ENCODE peak calls at places on chromosomes 7 and 10, in ten cellular contexts. One of them, this sample, is unnamed.

GRCh38 chr10:29998142-29998808 is 61.1 kb downstream of the JCAD start:
- DNase-seq in AG10803: peak; percentile 79
- DNase-seq in BJ: peak; percentile 16
- DNase-seq in HCT116: peak; percentile 75
- DNase-seq in lower leg skin: peak; percentile 91
- DNase-seq in WTC11: peak; percentile 81
- DNase-seq in CD4-positive, alpha-beta T cell: peak; percentile 63
- DNase-seq in progenitor cell of endocrine pancreas: peak; percentile 58
- DNase-seq in AG09319: peak; percentile 54
- DNase-seq in psoas muscle: peak; percentile 83
- DNase-seq in this sample: peak; percentile 83

GRCh38 chr10:68154211-68154497 is 44.9 kb downstream of the MYPN start:
- DNase-seq in AG09319: no peak
- DNase-seq in psoas muscle: peak; percentile 80
- DNase-seq in lower leg skin: no peak
- DNase-seq in progenitor cell of endocrine pancreas: no peak
- DNase-seq in BJ: no peak
- DNase-seq in HCT116: no peak
- DNase-seq in WTC11: no peak
- DNase-seq in AG10803: peak; percentile 54
- DNase-seq in CD4-positive, alpha-beta T cell: no peak
- DNase-seq in this sample: no peak

GRCh38 chr10:42932735-42933453 is 144.0 kb upstream of the RET start:
- DNase-seq in lower leg skin: peak; percentile 84
- DNase-seq in BJ: no peak
- DNase-seq in WTC11: peak; percentile 90
- DNase-seq in psoas muscle: no peak
- DNase-seq in AG10803: no peak
- DNase-seq in CD4-positive, alpha-beta T cell: peak; percentile 63
- DNase-seq in HCT116: no peak
- DNase-seq in AG09319: no peak
- DNase-seq in progenitor cell of endocrine pancreas: peak; percentile 55
- DNase-seq in this sample: peak; percentile 42

GRCh38 chr10:6743291-6743849 is 163.3 kb upstream of the PRKCQ start:
- DNase-seq in AG09319: no peak
- DNase-seq in AG10803: no peak
- DNase-seq in WTC11: no peak
- DNase-seq in CD4-positive, alpha-beta T cell: no peak
- DNase-seq in psoas muscle: no peak
- DNase-seq in progenitor cell of endocrine pancreas: no peak
- DNase-seq in HCT116: no peak
- DNase-seq in lower leg skin: no peak
- DNase-seq in BJ: no peak
- DNase-seq in this sample: no peak

GRCh38 chr7:114944742-114945625 is 23.1 kb downstream of the MDFIC start:
- DNase-seq in lower leg skin: peak; percentile 89
- DNase-seq in HCT116: no peak
- DNase-seq in AG09319: peak; percentile 89
- DNase-seq in progenitor cell of endocrine pancreas: no peak
- DNase-seq in CD4-positive, alpha-beta T cell: no peak
- DNase-seq in AG10803: peak; percentile 95
- DNase-seq in psoas muscle: peak; percentile 92
- DNase-seq in BJ: peak; percentile 78
- DNase-seq in WTC11: peak; percentile 32
- DNase-seq in this sample: peak; percentile 1

GRCh38 chr7:15341811-15342210 is 220.0 kb downstream of the AGMO start:
- DNase-seq in HCT116: no peak
- DNase-seq in psoas muscle: no peak
- DNase-seq in WTC11: no peak
- DNase-seq in lower leg skin: no peak
- DNase-seq in BJ: no peak
- DNase-seq in AG10803: no peak
- DNase-seq in AG09319: no peak
- DNase-seq in CD4-positive, alpha-beta T cell: no peak
- DNase-seq in progenitor cell of endocrine pancreas: no peak
- DNase-seq in this sample: no peak

GRCh38 chr7:16202298-16202697 is 219.0 kb downstream of the CRPPA start:
- DNase-seq in BJ: no peak
- DNase-seq in AG10803: no peak
- DNase-seq in WTC11: no peak
- DNase-seq in AG09319: no peak
- DNase-seq in HCT116: no peak
- DNase-seq in psoas muscle: no peak
- DNase-seq in lower leg skin: no peak
- DNase-seq in CD4-positive, alpha-beta T cell: no peak
- DNase-seq in progenitor cell of endocrine pancreas: no peak
- DNase-seq in this sample: no peak

GRCh38 chr7:147013820-147014219 is 897.2 kb downstream of the CNTNAP2 start:
- DNase-seq in AG10803: peak; percentile 22
- DNase-seq in HCT116: no peak
- DNase-seq in BJ: no peak
- DNase-seq in WTC11: no peak
- DNase-seq in CD4-positive, alpha-beta T cell: no peak
- DNase-seq in lower leg skin: no peak
- DNase-seq in progenitor cell of endocrine pancreas: no peak
- DNase-seq in psoas muscle: no peak
- DNase-seq in AG09319: no peak
- DNase-seq in this sample: no peak

GRCh38 chr10:130358981-130359650 is 222.9 kb downstream of the GLRX3 start:
- DNase-seq in AG10803: no peak
- DNase-seq in BJ: no peak
- DNase-seq in progenitor cell of endocrine pancreas: no peak
- DNase-seq in HCT116: no peak
- DNase-seq in WTC11: no peak
- DNase-seq in AG09319: no peak
- DNase-seq in psoas muscle: no peak
- DNase-seq in CD4-positive, alpha-beta T cell: no peak
- DNase-seq in lower leg skin: peak; percentile 64
- DNase-seq in this sample: no peak

DNA sequence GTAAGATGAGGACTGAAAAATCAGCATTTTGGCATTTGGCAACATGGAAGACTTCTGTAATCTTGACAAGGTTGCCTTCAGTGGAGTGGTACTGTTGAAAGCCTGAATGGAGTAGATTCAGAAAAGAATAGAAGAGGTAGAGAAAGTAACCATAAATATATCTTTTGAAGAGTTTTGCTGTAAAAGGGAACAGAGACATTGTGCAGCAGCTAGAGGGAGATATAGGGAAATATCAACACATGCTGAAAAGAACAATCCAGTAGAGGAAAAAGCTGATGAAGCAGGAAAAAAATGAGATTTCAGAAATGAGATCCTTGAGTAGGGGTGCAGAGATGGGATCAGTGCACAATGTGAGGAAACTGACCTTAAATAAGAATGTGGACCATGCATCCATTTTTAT is 60.0 kb downstream of the RAPGEF5 start:
- DNase-seq in lower leg skin: no peak
- DNase-seq in CD4-positive, alpha-beta T cell: no peak
- DNase-seq in psoas muscle: no peak
- DNase-seq in HCT116: no peak
- DNase-seq in BJ: no peak
- DNase-seq in WTC11: no peak
- DNase-seq in progenitor cell of endocrine pancreas: no peak
- DNase-seq in AG09319: no peak
- DNase-seq in AG10803: peak; percentile 21
- DNase-seq in this sample: no peak
- TF ChIP-seq CTCF in lower leg skin: no peak
- TF ChIP-seq CTCF in CD4-positive, alpha-beta T cell: no peak
- TF ChIP-seq CTCF in psoas muscle: no peak
- TF ChIP-seq CTCF in HCT116: peak; percentile 13
- TF ChIP-seq CTCF in BJ: peak; percentile 11
- TF ChIP-seq CTCF in WTC11: no peak
- TF ChIP-seq CTCF in progenitor cell of endocrine pancreas: no peak
- TF ChIP-seq CTCF in AG09319: peak; percentile 31
- TF ChIP-seq CTCF in AG10803: peak; percentile 44
- TF ChIP-seq CTCF in this sample: no peak

DNA sequence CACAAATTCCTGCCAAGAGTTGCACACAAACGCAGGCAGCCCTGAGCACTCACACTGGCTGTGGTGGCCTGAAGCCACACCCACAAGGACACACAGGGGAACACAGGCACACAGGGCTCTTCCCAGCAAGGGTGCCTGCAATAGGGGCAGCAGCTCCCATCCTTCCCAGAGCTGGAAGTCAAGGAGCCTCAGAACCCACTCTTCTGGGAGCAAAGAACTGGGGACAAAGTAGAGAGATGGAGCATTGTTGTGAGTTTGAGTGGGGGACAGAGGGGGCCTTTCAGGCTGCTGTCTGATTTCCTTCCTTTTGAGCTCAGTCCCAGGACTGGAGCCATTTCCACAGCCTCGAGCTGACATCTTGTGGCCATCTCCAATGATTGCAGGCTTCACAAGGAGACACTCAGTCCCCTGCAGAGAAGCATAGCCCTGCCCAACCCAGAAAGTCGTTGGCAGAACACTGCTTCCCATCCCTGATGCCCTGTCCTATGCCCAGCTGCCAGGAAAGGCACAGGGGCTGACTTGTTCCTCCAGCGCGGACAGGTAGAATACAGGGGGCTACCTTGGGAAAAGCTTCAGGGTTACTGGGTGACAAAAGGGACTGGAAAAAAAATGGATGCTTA is 34.4 kb upstream of the SLF2 start:
- DNase-seq in lower leg skin: no peak
- DNase-seq in WTC11: peak; percentile 75
- DNase-seq in HCT116: peak; percentile 82
- DNase-seq in BJ: no peak
- DNase-seq in psoas muscle: no peak
- DNase-seq in AG09319: peak; percentile 44
- DNase-seq in CD4-positive, alpha-beta T cell: no peak
- DNase-seq in AG10803: peak; percentile 69
- DNase-seq in progenitor cell of endocrine pancreas: peak; percentile 43
- DNase-seq in this sample: peak; percentile 63
- TF ChIP-seq CTCF in lower leg skin: no peak
- TF ChIP-seq CTCF in WTC11: peak; percentile 30
- TF ChIP-seq CTCF in HCT116: peak; percentile 98
- TF ChIP-seq CTCF in BJ: peak; percentile 85
- TF ChIP-seq CTCF in psoas muscle: peak; percentile 53
- TF ChIP-seq CTCF in AG09319: peak; percentile 82
- TF ChIP-seq CTCF in CD4-positive, alpha-beta T cell: no peak
- TF ChIP-seq CTCF in AG10803: peak; percentile 93
- TF ChIP-seq CTCF in progenitor cell of endocrine pancreas: peak; percentile 75
- TF ChIP-seq CTCF in this sample: peak; percentile 87

DNA sequence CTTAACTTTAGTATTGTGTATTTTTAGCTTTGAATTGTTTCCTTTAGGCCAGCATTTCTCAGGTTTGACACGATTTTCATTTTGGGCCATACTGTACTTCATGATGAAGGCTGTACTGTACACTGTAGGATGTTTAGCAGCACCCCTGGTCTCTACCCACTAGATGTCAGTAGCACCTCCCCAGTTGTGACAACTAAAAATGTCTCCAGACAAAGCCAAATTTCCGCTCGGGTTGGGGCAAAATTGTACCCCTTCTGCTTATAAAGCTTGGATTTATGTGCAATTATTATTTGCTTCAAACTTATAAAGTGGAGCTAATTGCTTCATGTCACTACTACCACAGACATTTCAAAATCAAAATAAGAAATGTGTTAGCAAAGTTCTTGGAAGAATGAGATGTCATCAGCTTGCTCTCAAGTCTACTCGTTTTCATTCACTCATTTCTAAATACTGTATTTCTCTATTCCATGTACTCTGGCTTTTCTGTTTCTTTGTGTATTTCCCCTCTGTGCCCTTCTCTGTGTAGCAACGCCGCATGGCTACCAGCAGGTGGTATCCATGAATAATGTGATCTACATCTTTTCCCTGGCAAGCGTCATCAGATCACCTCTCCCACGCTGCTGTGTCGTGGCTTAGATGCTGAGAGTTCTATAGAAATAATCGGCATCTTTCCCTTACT is 47.7 kb upstream of the CALCR start:
- DNase-seq in psoas muscle: no peak
- DNase-seq in progenitor cell of endocrine pancreas: no peak
- DNase-seq in CD4-positive, alpha-beta T cell: no peak
- DNase-seq in HCT116: peak; percentile 38
- DNase-seq in AG09319: no peak
- DNase-seq in lower leg skin: no peak
- DNase-seq in AG10803: peak; percentile 22
- DNase-seq in WTC11: peak; percentile 20
- DNase-seq in BJ: no peak
- DNase-seq in this sample: peak; percentile 2
- TF ChIP-seq CTCF in psoas muscle: no peak
- TF ChIP-seq CTCF in progenitor cell of endocrine pancreas: peak; percentile 64
- TF ChIP-seq CTCF in CD4-positive, alpha-beta T cell: no peak
- TF ChIP-seq CTCF in HCT116: peak; percentile 30
- TF ChIP-seq CTCF in AG09319: peak; percentile 56
- TF ChIP-seq CTCF in lower leg skin: no peak
- TF ChIP-seq CTCF in AG10803: peak; percentile 59
- TF ChIP-seq CTCF in WTC11: no peak
- TF ChIP-seq CTCF in BJ: peak; percentile 49
- TF ChIP-seq CTCF in this sample: peak; percentile 62

DNA sequence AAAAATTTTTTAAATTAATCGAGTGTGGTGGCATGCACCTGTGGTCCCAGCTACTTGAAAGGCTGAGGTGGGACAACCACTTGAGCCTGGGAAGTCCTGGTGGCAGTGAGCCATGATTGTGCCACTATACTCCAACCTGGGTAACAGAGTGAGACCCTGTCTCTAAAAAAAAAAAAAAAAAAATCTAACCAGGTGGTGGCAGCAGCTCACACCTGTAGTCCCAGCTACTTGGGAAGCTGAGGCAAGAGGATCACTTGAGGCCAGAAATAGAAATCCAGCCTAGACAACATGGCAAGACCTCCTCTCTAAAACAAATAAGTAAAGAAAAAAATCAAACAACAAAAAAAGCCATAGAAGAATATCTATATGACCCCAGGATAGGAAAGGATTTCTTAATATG is 3.6 kb upstream of the MYOF start:
- DNase-seq in psoas muscle: no peak
- DNase-seq in HCT116: no peak
- DNase-seq in AG10803: no peak
- DNase-seq in lower leg skin: no peak
- DNase-seq in WTC11: no peak
- DNase-seq in BJ: no peak
- DNase-seq in CD4-positive, alpha-beta T cell: no peak
- DNase-seq in AG09319: no peak
- DNase-seq in progenitor cell of endocrine pancreas: no peak
- DNase-seq in this sample: no peak
- TF ChIP-seq CTCF in psoas muscle: no peak
- TF ChIP-seq CTCF in HCT116: peak; percentile 47
- TF ChIP-seq CTCF in AG10803: no peak
- TF ChIP-seq CTCF in lower leg skin: no peak
- TF ChIP-seq CTCF in WTC11: no peak
- TF ChIP-seq CTCF in BJ: no peak
- TF ChIP-seq CTCF in CD4-positive, alpha-beta T cell: no peak
- TF ChIP-seq CTCF in AG09319: no peak
- TF ChIP-seq CTCF in progenitor cell of endocrine pancreas: peak; percentile 27
- TF ChIP-seq CTCF in this sample: no peak

GRCh38 chr7:113774182-113774807 is 144.5 kb downstream of the PPP1R3A start:
- DNase-seq in psoas muscle: no peak
- DNase-seq in progenitor cell of endocrine pancreas: no peak
- DNase-seq in AG09319: no peak
- DNase-seq in BJ: peak; percentile 0
- DNase-seq in HCT116: peak; percentile 33
- DNase-seq in CD4-positive, alpha-beta T cell: no peak
- DNase-seq in WTC11: no peak
- DNase-seq in AG10803: peak; percentile 39
- DNase-seq in lower leg skin: no peak
- DNase-seq in this sample: no peak
- TF ChIP-seq CTCF in psoas muscle: peak; percentile 58
- TF ChIP-seq CTCF in progenitor cell of endocrine pancreas: peak; percentile 71
- TF ChIP-seq CTCF in AG09319: peak; percentile 59
- TF ChIP-seq CTCF in BJ: peak; percentile 71
- TF ChIP-seq CTCF in HCT116: peak; percentile 32
- TF ChIP-seq CTCF in CD4-positive, alpha-beta T cell: peak; percentile 29
- TF ChIP-seq CTCF in WTC11: peak; percentile 18
- TF ChIP-seq CTCF in AG10803: peak; percentile 68
- TF ChIP-seq CTCF in lower leg skin: no peak
- TF ChIP-seq CTCF in this sample: peak; percentile 77